ENCODE peak calls at places on chromosomes 16 and 17, in nine cellular contexts. V is prostate gland; H is heart left ventricle; L is tibial artery; B is CD4-positive, alpha-beta memory T cell; Q is right lobe of liver; U is cardiac muscle cell; J is CD8-positive, alpha-beta memory T cell; O is gastrocnemius medialis. I is an unnamed sample. For H3K4me1, the result is how much of the 10 kb centered on the place peaks cover.

GRCh38 chr16:12876778-12877177 is 24.6 kb upstream of the SHISA9 start:
- DNase-seq in V (no peak), H (no peak), L (no peak), B (no peak), Q (no peak), U (no peak), J (no peak), O (no peak), I (no peak)

GRCh38 chr17:65809366-65809765 is 247.9 kb upstream of the AXIN2 start:
- DNase-seq in V (no peak), H (no peak), L (no peak), B (no peak), Q (no peak), U (peak), J (no peak), O (no peak), I (no peak)

GRCh38 chr17:59151007-59151406 is 4.0 kb downstream of the SKA2 start:
- DNase-seq in V (no peak), H (no peak), L (no peak), B (no peak), Q (no peak), U (peak), J (no peak), O (no peak), I (peak)

GRCh38 chr17:1109606-1110523 is 69.9 kb downstream of the ABR start:
- DNase-seq in V (no peak), H (peak), L (no peak), B (peak), Q (no peak), U (no peak), J (no peak), O (no peak), I (no peak)

GRCh38 chr16:66273644-66274334 is 92.7 kb upstream of the CDH5 start:
- DNase-seq in V (no peak), H (no peak), L (no peak), B (no peak), Q (no peak), U (peak), J (no peak), O (no peak), I (no peak)

GRCh38 chr16:53781023-53781605 is 77.2 kb downstream of the FTO start:
- DNase-seq in V (no peak), H (no peak), L (no peak), B (no peak), Q (no peak), U (no peak), J (no peak), O (no peak), I (no peak)

GRCh38 chr17:42685831-42686230 is 3.5 kb downstream of the CNTNAP1 start:
- DNase-seq in V (no peak), H (no peak), L (no peak), B (no peak), Q (no peak), U (no peak), J (no peak), O (no peak), I (no peak)

GRCh38 chr16:53058441-53058840 is 3.6 kb downstream of the CHD9 start:
- DNase-seq in V (no peak), H (no peak), L (no peak), B (no peak), Q (no peak), U (no peak), J (no peak), O (peak), I (no peak)

GRCh38 chr17:18324140-18325049 is 9.3 kb downstream of the SMCR8 start:
- DNase-seq in V (no peak), H (no peak), L (peak), B (no peak), Q (no peak), U (no peak), J (no peak), O (no peak), I (no peak)

GRCh38 chr17:68288375-68288774 is 2.6 kb downstream of the SLC16A6 start:
- DNase-seq in V (no peak), H (no peak), L (no peak), B (no peak), Q (no peak), U (peak), J (no peak), O (no peak), I (no peak)

GRCh38 chr17:74237321-74237720 is 23.9 kb downstream of the TTYH2 start:
- DNase-seq in V (no peak), H (no peak), L (no peak), B (no peak), Q (no peak), U (no peak), J (no peak), O (no peak), I (no peak)
- H3K4me1 ChIP-seq in V (under half), H (half or more), L (under half), B (under half), Q (under half), U (under half), J (under half), O (under half), I (under half)

GRCh38 chr16:65116216-65116615 is 5.6 kb downstream of the CDH11 start:
- DNase-seq in V (no peak), H (no peak), L (no peak), B (no peak), Q (no peak), U (no peak), J (no peak), O (no peak), I (no peak)

GRCh38 chr16:65111306-65111705 is 10.6 kb downstream of the CDH11 start:
- DNase-seq in V (no peak), H (no peak), L (no peak), B (no peak), Q (no peak), U (no peak), J (no peak), O (no peak), I (no peak)

GRCh38 chr16:65113441-65113840 is 8.4 kb downstream of the CDH11 start:
- DNase-seq in V (no peak), H (no peak), L (no peak), B (no peak), Q (no peak), U (no peak), J (no peak), O (no peak), I (no peak)

GRCh38 chr16:65116818-65117430 is 4.9 kb downstream of the CDH11 start:
- DNase-seq in V (no peak), H (no peak), L (no peak), B (no peak), Q (no peak), U (peak), J (no peak), O (no peak), I (no peak)

GRCh38 chr16:65114527-65114926 is 7.3 kb downstream of the CDH11 start:
- DNase-seq in V (no peak), H (no peak), L (no peak), B (no peak), Q (no peak), U (no peak), J (no peak), O (no peak), I (no peak)
- H3K27ac ChIP-seq in V (no peak), H (no peak), L (no peak), B (no peak), Q (no peak), U (no peak), J (no peak), O (no peak), I (no peak)

DNA sequence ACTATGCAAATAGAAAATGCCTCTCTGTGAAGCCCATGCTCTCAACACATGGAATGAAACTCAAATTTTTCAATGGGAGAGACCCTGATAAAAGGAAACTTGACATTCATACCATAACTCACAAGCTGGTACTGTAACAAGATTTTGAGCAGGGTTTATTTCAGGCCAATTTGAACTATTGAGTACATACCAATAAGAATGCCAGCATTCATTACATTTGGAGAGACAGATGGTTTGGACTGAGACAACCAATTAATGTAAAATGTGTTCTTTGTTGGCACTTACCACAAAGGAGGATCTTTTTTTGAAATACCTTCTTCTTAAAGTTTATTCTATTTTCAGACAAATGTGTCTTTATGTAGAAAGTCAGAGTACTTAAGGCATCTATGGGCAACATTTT is 1357.0 kb upstream of the GOT2 start:
- DNase-seq in V (no peak), H (no peak), L (no peak), B (no peak), Q (no peak), U (no peak), J (no peak), O (no peak), I (no peak)
- H3K4me3 ChIP-seq in V (no peak), H (no peak), L (no peak), B (no peak), Q (no peak), U (no peak), J (no peak), O (no peak), I (no peak)

DNA sequence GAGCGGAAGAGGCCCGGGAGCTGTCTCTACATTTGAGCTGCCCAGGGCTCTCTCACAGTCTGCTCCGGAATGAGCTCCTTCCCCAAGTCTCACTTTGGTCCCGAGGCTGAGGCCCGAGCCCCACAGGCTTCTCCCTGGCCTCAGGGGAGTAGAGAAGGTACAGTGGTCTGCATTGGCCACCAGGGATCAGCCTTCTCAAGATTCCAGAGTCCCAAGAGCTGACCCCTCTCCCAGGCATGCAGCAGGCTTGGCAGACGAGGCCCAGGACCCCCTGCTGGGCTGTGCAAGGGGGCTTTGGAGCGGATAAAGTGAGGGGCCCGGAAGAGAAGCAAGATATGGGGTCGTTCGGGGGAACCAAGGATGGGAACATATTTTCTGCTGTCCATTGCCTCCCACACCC is 3.1 kb downstream of the PRSS27 start:
- DNase-seq in V (no peak), H (no peak), L (no peak), B (no peak), Q (no peak), U (no peak), J (no peak), O (no peak), I (no peak)
- H3K4me1 ChIP-seq in V (under half), H (under half), L (under half), B (under half), Q (under half), U (under half), J (under half), O (under half), I (under half)

I was measured in CD4-positive, CD25-positive, alpha-beta regulatory T cell.